ENCODE peak calls at places on chromosomes 16 and 17, in six cellular contexts. E, V, Z, P, O and F are unnamed samples.

GRCh38 chr17:46270032-46270431 is 24.9 kb upstream of the LRRC37A start:
- DNase-seq in E (no peak), V (no peak), P (peak; percentile 43), Z (no peak), O (no peak), F (no peak)

GRCh38 chr16:12002447-12003006 is 26.0 kb downstream of the SNX29 start:
- DNase-seq in P (no peak), O (no peak), Z (no peak), E (no peak), V (no peak), F (no peak)

GRCh38 chr16:77213542-77214108 is 14.4 kb downstream of the SYCE1L start:
- DNase-seq in V (peak; percentile 81), E (no peak), P (no peak), O (peak; percentile 86), Z (no peak), F (no peak)

GRCh38 chr16:55567382-55567781 is 898 bp downstream of the CAPNS2 start:
- DNase-seq in V (no peak), O (no peak), P (no peak), Z (no peak), E (no peak), F (no peak)

GRCh38 chr17:1888741-1889140 is 58.9 kb downstream of the RPA1 start:
- DNase-seq in P (no peak), E (no peak), V (no peak), O (no peak), Z (no peak), F (no peak)

GRCh38 chr17:11628831-11629230 is 30.6 kb downstream of the DNAH9 start:
- DNase-seq in V (no peak), E (no peak), O (no peak), P (no peak), Z (no peak), F (no peak)

GRCh38 chr16:29686740-29687327 is 7.9 kb downstream of the QPRT start:
- DNase-seq in O (no peak), V (no peak), E (no peak), Z (no peak), P (no peak), F (no peak)

GRCh38 chr16:12435730-12436129 is 368.0 kb downstream of the CPPED1 start:
- DNase-seq in O (no peak), P (no peak), Z (no peak), E (no peak), V (no peak), F (no peak)

GRCh38 chr17:4623249-4623648 is 18.2 kb downstream of the ALOX15 start:
- DNase-seq in Z (no peak), V (no peak), O (no peak), P (no peak), E (no peak), F (no peak)

GRCh38 chr16:72832640-72833039 is 215.3 kb downstream of the ZFHX3 start:
- DNase-seq in O (peak; percentile 78), V (peak; percentile 93), Z (peak; percentile 84), P (peak; percentile 98), E (peak; percentile 86), F (no peak)

GRCh38 chr17:5740937-5741336 is 156.6 kb upstream of the NLRP1 start:
- DNase-seq in O (no peak), E (no peak), Z (no peak), V (no peak), P (no peak), F (no peak)

GRCh38 chr16:73921295-73921694 is 375.3 kb upstream of the PSMD7 start:
- DNase-seq in Z (no peak), E (no peak), O (no peak), V (no peak), P (no peak), F (no peak)

GRCh38 chr17:60086822-60087591 is 8.3 kb upstream of the HEATR6 start:
- DNase-seq in O (no peak), Z (no peak), E (no peak), P (no peak), V (no peak), F (no peak)

GRCh38 chr17:44197980-44198720 is 1.5 kb downstream of the ATXN7L3 start:
- DNase-seq in V (peak; percentile 83), Z (peak; percentile 49), P (no peak), E (no peak), O (peak; percentile 30), F (peak; percentile 65)

GRCh38 chr16:56743840-56744239 is 13.9 kb downstream of the NUP93 start:
- DNase-seq in P (no peak), E (no peak), V (no peak), O (peak; percentile 11), Z (no peak), F (no peak)

GRCh38 chr16:50155925-50156324 is 2.8 kb downstream of the TENT4B start:
- DNase-seq in P (no peak), E (no peak), Z (no peak), V (no peak), O (no peak), F (no peak)

GRCh38 chr17:16931318-16932060 is 40.4 kb downstream of the TNFRSF13B start:
- DNase-seq in E (no peak), V (peak; percentile 68), P (no peak), Z (no peak), O (no peak), F (no peak)

GRCh38 chr17:44914698-44915271 is 515 bp downstream of the GFAP start:
- DNase-seq in E (no peak), O (no peak), P (no peak), V (peak; percentile 51), Z (no peak), F (no peak)

GRCh38 chr16:11245988-11246387 is 10.0 kb downstream of the SOCS1 start:
- DNase-seq in O (no peak), P (no peak), V (no peak), E (no peak), Z (no peak), F (no peak)

DNA sequence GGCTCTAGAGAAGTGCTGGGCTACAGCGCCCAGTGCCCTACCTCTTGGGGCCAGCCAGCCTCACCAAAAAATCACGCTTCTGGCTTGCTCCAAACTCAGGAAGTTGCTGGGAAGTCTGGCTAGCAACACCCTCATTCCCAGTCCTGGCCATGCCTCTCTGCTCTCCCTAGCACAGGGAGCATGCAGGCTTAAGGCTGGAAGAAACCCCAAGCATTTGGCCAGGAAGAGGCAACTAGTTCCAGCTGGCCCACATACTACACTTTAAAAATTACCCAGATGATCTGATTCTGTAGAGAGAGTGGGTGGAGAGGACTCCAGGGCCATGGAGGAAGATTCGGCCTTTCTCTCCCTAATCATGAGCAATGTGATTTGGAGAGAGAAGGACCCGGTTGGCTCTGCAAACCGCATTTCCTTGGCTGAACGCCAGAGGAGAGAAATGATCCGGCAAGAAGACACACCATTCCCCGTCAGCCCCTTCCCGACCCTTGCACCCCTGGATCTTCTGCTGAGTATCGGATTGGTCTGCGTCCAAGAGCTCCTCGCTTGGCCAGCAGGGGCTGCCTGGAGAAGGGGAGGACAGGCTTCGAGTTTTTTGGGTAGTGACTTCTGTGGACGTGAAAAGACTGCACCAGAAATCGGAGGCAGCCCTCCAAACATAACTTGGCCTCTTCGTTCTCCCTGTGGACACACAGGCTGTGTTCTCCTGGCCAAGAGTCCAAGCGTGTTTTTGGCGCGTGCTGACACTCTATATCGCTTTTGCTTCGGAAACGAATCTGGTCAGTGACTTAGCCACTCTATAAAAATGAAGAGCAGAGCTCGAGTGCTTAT is 406.3 kb downstream of the WWOX start:
- DNase-seq in E (peak; percentile 33), P (peak; percentile 49), V (no peak), Z (peak; percentile 30), O (no peak), F (no peak)
- TF ChIP-seq POLR2A in E (no peak), P (no peak), V (no peak), Z (no peak), O (no peak), F (no peak)

GRCh38 chr16:683396-684066 is 603 bp downstream of the JMJD8 start:
- DNase-seq in E (no peak), Z (no peak), O (no peak), V (no peak), P (peak; percentile 60), F (no peak)
- TF ChIP-seq POLR2AphosphoS5 in E (no peak), Z (peak; percentile 20), O (no peak), V (no peak), P (no peak), F (no peak)

GRCh38 chr17:27754549-27754948 is 45.8 kb downstream of the NOS2 start:
- DNase-seq in Z (no peak), E (no peak), O (no peak), V (no peak), P (no peak), F (no peak)

GRCh38 chr17:27751622-27752490 is 48.5 kb downstream of the NOS2 start:
- DNase-seq in P (peak; percentile 35), O (no peak), E (no peak), V (no peak), Z (no peak), F (no peak)

GRCh38 chr17:27756467-27757371 is 43.6 kb downstream of the NOS2 start:
- DNase-seq in P (peak; percentile 86), O (peak; percentile 52), E (peak; percentile 69), V (no peak), Z (peak; percentile 68), F (no peak)

GRCh38 chr17:27759528-27759927 is 40.8 kb downstream of the NOS2 start:
- DNase-seq in P (no peak), V (no peak), Z (no peak), O (no peak), E (no peak), F (no peak)

GRCh38 chr17:27755706-27756466 is 44.4 kb downstream of the NOS2 start:
- DNase-seq in E (no peak), V (no peak), P (no peak), O (no peak), Z (no peak), F (no peak)
- TF ChIP-seq POLR2A in E (no peak), V (no peak), P (no peak), O (no peak), Z (no peak), F (no peak)

DNA sequence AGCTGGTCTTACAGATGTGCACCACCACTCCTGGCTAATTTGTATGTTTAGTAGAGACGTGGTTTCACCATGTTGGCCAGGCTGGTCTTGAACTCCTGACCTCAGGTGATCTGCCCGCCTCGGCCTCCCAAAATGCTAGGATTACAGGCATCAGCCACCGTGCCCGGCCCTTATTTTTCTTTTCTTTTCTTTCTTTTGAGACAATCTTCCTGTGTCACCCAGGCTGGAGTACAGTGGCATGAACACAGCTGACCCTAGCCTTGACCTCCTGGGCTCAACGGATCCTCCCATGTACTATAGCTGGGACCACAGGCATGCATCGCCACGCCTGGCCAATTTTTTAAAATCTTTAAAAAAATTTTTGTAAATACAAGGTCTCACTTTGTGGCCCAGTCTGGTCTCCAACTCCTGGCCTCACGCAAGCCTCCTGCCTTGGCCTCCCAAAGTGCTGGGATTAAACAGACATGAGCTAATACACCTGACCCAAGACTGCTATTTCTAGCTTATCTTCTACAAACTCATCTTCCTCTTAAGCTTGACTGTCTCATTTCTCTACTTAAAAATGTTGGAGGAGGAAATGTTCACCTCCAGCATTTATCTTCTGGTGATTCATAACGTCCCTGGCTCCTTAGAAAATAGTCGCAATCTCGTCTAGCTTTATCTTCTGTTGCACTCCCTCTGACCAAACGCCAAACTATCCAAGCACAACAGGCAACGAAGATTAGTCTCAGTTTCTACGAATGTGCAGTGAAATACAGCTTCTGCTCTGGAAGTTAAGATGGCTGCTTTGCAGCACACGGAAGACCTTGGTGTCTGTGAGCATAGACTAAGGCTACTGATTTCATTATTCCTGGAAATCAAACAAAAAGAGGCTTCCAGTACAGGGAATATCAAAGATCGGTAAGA is 8.2 kb upstream of the TMEM94 start:
- DNase-seq in V (no peak), Z (no peak), E (no peak), O (no peak), P (no peak), F (no peak)
- TF ChIP-seq POLR2AphosphoS5 in V (no peak), Z (no peak), E (no peak), O (no peak), P (no peak), F (no peak)

GRCh38 chr17:21287703-21288449 is 3.4 kb downstream of the MAP2K3 start:
- DNase-seq in O (peak; percentile 97), Z (peak; percentile 99), P (no peak), V (peak; percentile 98), E (peak; percentile 99), F (no peak)
- TF ChIP-seq POLR2A in O (peak; percentile 53), Z (peak; percentile 67), P (no peak), V (no peak), E (peak; percentile 70), F (peak; percentile 17)